ENCODE peak calls at places on chromosomes 1 and 21, in five cellular contexts. X, S, W, Y and T are unnamed samples. For H3K4me1, the result is how much of the 10 kb centered on the place peaks cover.

GRCh38 chr21:31476551-31477120 is 132.6 kb upstream of the TIAM1 start:
- DNase-seq in W (no peak), S (no peak), X (no peak), Y (no peak), T (no peak)

GRCh38 chr1:166999500-166999899 is 10.4 kb downstream of the MAEL start:
- DNase-seq in W (no peak), S (no peak), Y (no peak), X (no peak), T (no peak)

GRCh38 chr21:45963225-45963555 is 18.4 kb upstream of the COL6A1 start:
- DNase-seq in Y (no peak), W (no peak), S (no peak), X (peak), T (no peak)

GRCh38 chr1:8671313-8671917 is 146.0 kb downstream of the RERE start:
- DNase-seq in Y (peak), W (peak), X (peak), S (peak), T (no peak)

GRCh38 chr1:163565171-163565570 is 243.4 kb downstream of the NUF2 start:
- DNase-seq in Y (peak), X (no peak), S (no peak), W (no peak), T (no peak)

GRCh38 chr1:179966551-179966950 is 11.9 kb downstream of the CEP350 start:
- DNase-seq in Y (no peak), X (peak), S (no peak), W (no peak), T (no peak)

GRCh38 chr1:198543670-198544260 is 3.3 kb upstream of the ATP6V1G3 start:
- DNase-seq in X (no peak), S (no peak), W (no peak), Y (no peak), T (no peak)

GRCh38 chr1:59685666-59686065 is 129.1 kb upstream of the HOOK1 start:
- DNase-seq in Y (no peak), S (no peak), W (no peak), X (no peak), T (no peak)

GRCh38 chr1:61141288-61142044 is 59.1 kb downstream of the NFIA start:
- DNase-seq in X (peak), Y (peak), S (no peak), W (peak), T (no peak)

GRCh38 chr1:2975466-2976179 is 45.6 kb upstream of the ACTRT2 start:
- DNase-seq in X (no peak), S (no peak), Y (peak), W (no peak), T (no peak)

GRCh38 chr1:46800742-46801141 is 1.9 kb downstream of the CYP4B1 start:
- DNase-seq in Y (no peak), S (no peak), X (no peak), W (no peak), T (peak)

GRCh38 chr1:203126866-203127671 is 457 bp upstream of the ADORA1 start:
- DNase-seq in W (no peak), Y (no peak), S (no peak), X (peak), T (no peak)

GRCh38 chr1:180188679-180189175 is 34.1 kb downstream of the QSOX1 start:
- DNase-seq in X (no peak), Y (no peak), W (no peak), S (no peak), T (no peak)

GRCh38 chr1:211741116-211741515 is 65.7 kb upstream of the NEK2 start:
- DNase-seq in S (no peak), W (no peak), X (no peak), Y (no peak), T (no peak)

GRCh38 chr1:40059292-40059959 is 18.9 kb downstream of the CAP1 start:
- DNase-seq in Y (peak), S (no peak), W (no peak), X (peak), T (no peak)

GRCh38 chr1:57360846-57361407 is 62.9 kb downstream of the DAB1 start:
- DNase-seq in X (no peak), W (no peak), S (no peak), Y (no peak), T (no peak)

GRCh38 chr1:8965121-8965820 is 19.6 kb downstream of the CA6 start:
- DNase-seq in W (no peak), S (no peak), Y (no peak), X (no peak), T (no peak)

GRCh38 chr1:230850547-230850946 is 17.8 kb downstream of the C1orf198 start:
- DNase-seq in S (no peak), X (no peak), Y (no peak), W (no peak), T (no peak)

GRCh38 chr1:230852959-230853358 is 15.4 kb downstream of the C1orf198 start:
- DNase-seq in W (no peak), Y (no peak), X (no peak), S (no peak), T (no peak)

GRCh38 chr1:230853736-230854135 is 14.6 kb downstream of the C1orf198 start:
- DNase-seq in W (no peak), X (no peak), Y (no peak), S (no peak), T (no peak)

GRCh38 chr1:230849451-230850194 is 18.7 kb downstream of the C1orf198 start:
- DNase-seq in S (peak), Y (no peak), X (peak), W (no peak), T (peak)

DNA sequence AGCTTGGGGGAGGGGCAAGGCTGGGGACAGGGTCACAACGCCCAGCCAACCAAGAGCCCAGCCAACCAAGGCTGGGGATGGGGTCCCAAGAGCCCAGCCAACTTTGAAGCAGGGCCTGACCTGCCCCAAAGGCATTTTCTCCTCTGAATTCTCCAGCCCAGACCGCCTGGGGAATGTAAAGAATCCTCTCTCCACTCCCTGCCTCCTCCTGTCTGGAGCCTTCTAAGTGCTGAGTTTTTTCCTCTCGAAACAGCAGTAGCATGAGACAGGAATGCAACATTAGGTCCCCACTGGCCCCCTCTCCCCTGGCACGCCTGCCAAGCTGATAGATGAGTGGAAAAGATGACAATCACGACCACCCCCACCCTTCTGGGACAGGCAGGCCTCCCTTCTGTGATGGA is 17.0 kb downstream of the C1orf198 start:
- DNase-seq in X (peak), W (no peak), Y (no peak), S (peak), T (no peak)
- H3K27ac ChIP-seq in X (peak), W (no peak), Y (no peak), S (peak), T (peak)

DNA sequence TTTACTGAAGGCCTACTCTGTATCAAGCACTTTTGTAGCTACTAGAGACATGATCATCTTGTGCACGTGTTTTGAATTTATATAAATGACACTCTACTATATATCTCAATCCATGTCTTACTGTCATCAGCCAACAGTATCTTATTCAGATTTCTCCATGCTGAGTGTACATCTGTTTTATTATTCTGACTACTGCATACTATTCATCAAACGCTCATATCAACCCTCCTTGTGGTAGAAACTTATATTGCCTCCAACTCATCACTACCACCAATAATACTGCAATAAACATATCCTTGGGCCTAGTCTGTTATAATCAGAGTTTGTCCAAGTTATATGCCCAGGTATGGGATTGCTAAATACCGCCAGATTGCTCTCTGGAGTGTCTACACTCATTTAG is 81.6 kb upstream of the IRF2BP2 start:
- DNase-seq in W (no peak), X (peak), S (no peak), Y (no peak), T (no peak)
- TF ChIP-seq CTCF in W (no peak), X (peak), S (peak), Y (no peak), T (no peak)

GRCh38 chr1:21278898-21279819 is 11.1 kb downstream of the ECE1 start:
- DNase-seq in X (peak), Y (no peak), S (no peak), W (no peak), T (no peak)
- H3K4me1 ChIP-seq in X (under half), Y (under half), S (half or more), W (under half), T (under half)

GRCh38 chr1:88695781-88696180 is 11.7 kb downstream of the PKN2 start:
- DNase-seq in X (peak), W (no peak), S (no peak), Y (no peak), T (no peak)

GRCh38 chr1:88697503-88697902 is 13.4 kb downstream of the PKN2 start:
- DNase-seq in S (no peak), Y (no peak), X (peak), W (no peak), T (no peak)

DNA sequence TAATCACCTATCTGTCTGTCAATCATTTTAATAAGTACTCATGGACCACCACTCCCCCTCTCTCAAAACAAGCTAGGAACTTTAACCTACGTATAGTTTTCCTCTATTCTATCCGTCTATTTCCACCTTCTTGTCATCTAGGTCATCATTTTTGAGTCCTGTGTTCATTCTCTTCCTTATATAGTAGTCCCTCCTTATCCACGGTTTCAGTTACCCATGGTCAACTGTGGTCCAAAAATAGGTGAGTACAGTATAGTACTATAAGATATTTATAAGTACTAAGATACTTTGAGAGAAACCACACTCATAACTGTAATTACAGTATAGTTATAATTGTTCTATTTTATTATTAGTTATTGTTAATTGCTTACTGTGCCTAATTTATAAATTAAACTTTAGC is 7.5 kb downstream of the PKN2 start:
- DNase-seq in Y (no peak), X (no peak), W (no peak), S (no peak), T (no peak)
- H3K27ac ChIP-seq in Y (no peak), X (no peak), W (no peak), S (no peak), T (no peak)

GRCh38 chr1:48817505-48818114 is 40.9 kb upstream of the BEND5 start:
- DNase-seq in X (peak), Y (peak), W (peak), S (peak), T (peak)
- TF ChIP-seq CTCF in X (peak), Y (peak), W (peak), S (peak), T (peak)

DNA sequence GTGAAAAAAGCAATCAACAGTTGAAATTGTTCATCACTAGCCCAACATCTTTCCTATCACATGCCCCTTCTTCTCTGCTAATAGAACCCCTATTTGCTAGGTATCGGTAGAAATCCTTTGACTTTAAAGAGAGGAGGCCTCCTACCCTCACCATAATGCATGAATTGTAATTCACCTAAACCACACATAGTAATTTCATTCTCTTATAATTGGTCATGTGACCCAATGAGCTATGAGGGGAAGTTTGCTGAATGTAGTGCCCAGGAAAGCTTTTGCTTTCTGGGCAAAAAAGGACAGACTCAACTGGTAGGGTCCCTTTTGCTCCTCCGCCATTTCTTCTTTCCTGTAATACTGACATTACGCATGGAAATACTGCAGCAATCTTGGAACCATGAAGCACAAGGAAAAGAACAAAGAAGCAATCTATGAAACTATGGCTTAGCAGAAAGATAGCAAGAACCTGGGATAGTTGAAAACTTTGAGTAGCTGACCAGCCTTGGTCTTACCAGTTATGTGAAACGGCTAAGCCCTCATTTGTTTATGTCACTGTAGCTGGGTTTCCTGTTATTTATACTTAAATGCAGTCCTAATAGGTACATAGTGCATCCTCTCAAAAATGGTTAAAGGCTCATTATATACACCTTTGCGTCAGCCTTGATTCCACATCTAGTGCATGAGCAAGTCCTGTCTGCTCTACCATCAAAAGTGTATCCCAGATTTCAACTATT is 10.2 kb upstream of the CHI3L2 start:
- DNase-seq in W (no peak), S (no peak), Y (no peak), X (no peak), T (no peak)
- H3K4me1 ChIP-seq in W (under half), S (under half), Y (under half), X (under half), T (under half)

DNA sequence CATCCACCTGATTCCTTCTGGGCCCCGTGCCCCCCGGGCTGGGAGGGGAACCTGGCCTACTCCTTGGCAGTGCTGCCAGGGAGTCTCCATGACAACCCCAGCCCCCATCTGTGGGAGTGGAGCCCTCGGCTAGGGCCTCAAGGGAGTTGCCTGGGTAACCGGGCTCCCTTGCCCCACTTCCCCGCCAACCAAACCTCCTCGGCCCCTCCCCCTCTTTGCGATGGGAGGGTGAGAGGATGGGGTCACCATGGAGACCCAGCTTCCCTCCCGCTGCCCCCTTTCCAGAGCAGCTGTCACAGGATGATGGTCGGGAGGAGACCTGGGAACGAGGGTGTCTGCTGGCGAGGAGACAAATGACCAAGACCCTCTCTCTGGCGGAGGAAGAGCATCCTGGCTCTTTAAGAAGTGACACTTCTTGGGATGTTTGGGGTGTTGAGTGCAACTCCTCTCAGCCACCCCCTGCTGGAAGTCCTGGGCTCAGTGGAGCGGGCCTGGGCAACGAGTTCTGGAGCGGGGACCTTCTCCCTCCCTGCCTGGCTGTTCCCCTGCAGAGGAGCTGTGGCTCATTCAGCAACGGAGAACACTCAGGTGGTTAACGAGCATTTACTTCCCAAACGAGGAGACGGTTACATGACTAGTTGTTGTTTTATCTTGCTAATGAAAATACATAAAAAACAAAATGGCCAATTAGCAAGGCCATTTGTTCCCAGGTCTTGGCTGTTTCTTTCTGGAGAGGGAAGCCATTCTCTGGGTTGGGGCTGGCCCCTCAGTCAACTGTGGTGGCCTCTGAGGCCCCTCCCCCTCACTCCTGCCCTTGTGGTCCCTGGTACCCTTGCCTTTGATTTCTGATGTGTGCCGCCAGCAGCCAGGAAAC is 82.8 kb downstream of the UBIAD1 start:
- DNase-seq in X (no peak), W (no peak), Y (no peak), S (peak), T (no peak)
- H3K27ac ChIP-seq in X (no peak), W (no peak), Y (no peak), S (no peak), T (no peak)

GRCh38 chr1:20981903-20982695 is 194.6 kb downstream of the EIF4G3 start:
- DNase-seq in Y (peak), S (no peak), X (peak), W (no peak), T (no peak)
- TF ChIP-seq CTCF in Y (peak), S (peak), X (peak), W (peak), T (no peak)